ENCODE peak calls at places on chromosomes 7 and 10, in seven cellular contexts. M is stimulated activated CD4-positive, alpha-beta T cell treated with anti-CD3 and anti-CD28 coated beads, Interleukin-1b, Interleukin-23, amount 100 ng/mL, for 48 hours; S is Caco-2; Y is iPS-NIHi11; T is spleen; U is nucleus accumbens; V is HT1080. O is an unnamed sample.

GRCh38 chr10:100192350-100192749 is 6.5 kb upstream of the ERLIN1 start:
- DNase-seq in S (no peak), Y (no peak), V (no peak), M (no peak), T (no peak), U (no peak), O (no peak)

GRCh38 chr10:62077330-62078015 is 176.0 kb downstream of the ARID5B start:
- DNase-seq in U (no peak), S (no peak), T (no peak), Y (no peak), M (no peak), V (no peak), O (peak; percentile 31)

GRCh38 chr7:66741706-66742053 is 1.1 kb downstream of the RABGEF1 start:
- DNase-seq in T (peak; percentile 78), Y (no peak), M (no peak), V (peak; percentile 36), S (no peak), U (no peak), O (no peak)

GRCh38 chr7:135974667-135975066 is 2.5 kb downstream of the MTPN start:
- DNase-seq in T (no peak), V (no peak), Y (no peak), S (no peak), U (no peak), M (no peak), O (no peak)

GRCh38 chr7:120404042-120404441 is 131.1 kb downstream of the KCND2 start:
- DNase-seq in M (no peak), T (no peak), V (no peak), S (no peak), Y (no peak), U (no peak), O (no peak)

GRCh38 chr10:14904316-14904732 is 25.7 kb downstream of the SUV39H2 start:
- DNase-seq in Y (peak; percentile 35), T (no peak), M (no peak), V (peak; percentile 37), U (no peak), S (peak; percentile 65), O (peak; percentile 18)

GRCh38 chr10:97179731-97180366 is 5.9 kb downstream of the SLIT1 start:
- DNase-seq in Y (peak; percentile 90), S (no peak), U (peak; percentile 37), T (peak; percentile 61), M (peak; percentile 6), V (peak; percentile 18), O (no peak)

GRCh38 chr10:11454958-11455566 is 156.4 kb downstream of the USP6NL start:
- DNase-seq in M (no peak), Y (no peak), U (no peak), V (no peak), T (no peak), S (no peak), O (no peak)

GRCh38 chr7:111392976-111393762 is 169.1 kb downstream of the IMMP2L start:
- DNase-seq in U (no peak), M (no peak), V (peak; percentile 69), S (no peak), Y (peak; percentile 4), T (no peak), O (peak; percentile 87)

GRCh38 chr7:139103057-139103820 is 6.3 kb downstream of the ZC3HAV1 start:
- DNase-seq in U (no peak), Y (no peak), V (no peak), M (no peak), T (no peak), S (no peak), O (no peak)

GRCh38 chr10:91286572-91286971 is 66.1 kb downstream of the PCGF5 start:
- DNase-seq in T (no peak), M (no peak), V (no peak), Y (no peak), S (no peak), U (no peak), O (no peak)

GRCh38 chr10:116631871-116632295 is 11.1 kb downstream of the PNLIPRP2 start:
- DNase-seq in M (no peak), V (no peak), Y (no peak), U (no peak), S (no peak), T (no peak), O (no peak)

GRCh38 chr7:98249106-98249505 is 2.9 kb downstream of the TECPR1 start:
- DNase-seq in S (no peak), Y (no peak), V (peak; percentile 41), T (no peak), U (no peak), M (no peak), O (no peak)

GRCh38 chr10:30436200-30436599 is 2.2 kb downstream of the MAP3K8 start:
- DNase-seq in T (no peak), M (no peak), V (no peak), Y (peak; percentile 75), U (no peak), S (peak; percentile 33), O (no peak)

GRCh38 chr7:44898059-44898458 is 12.7 kb upstream of the PURB start:
- DNase-seq in M (no peak), V (no peak), T (no peak), Y (no peak), S (no peak), U (no peak), O (no peak)

GRCh38 chr7:64515781-64516180 is 47.1 kb downstream of the ZNF680 start:
- DNase-seq in V (no peak), U (no peak), S (no peak), M (no peak), Y (no peak), T (no peak), O (no peak)

GRCh38 chr7:17043012-17043877 is 161.5 kb upstream of the AGR3 start:
- DNase-seq in V (no peak), S (no peak), T (no peak), U (no peak), Y (no peak), M (no peak), O (no peak)

GRCh38 chr7:76262683-76263402 is 39.6 kb upstream of the HSPB1 start:
- DNase-seq in T (no peak), U (peak; percentile 32), V (peak; percentile 66), M (no peak), S (peak; percentile 80), Y (peak; percentile 57), O (peak; percentile 67)

GRCh38 chr7:30206466-30206865 is 71.7 kb downstream of the MTURN start:
- DNase-seq in M (no peak), Y (peak; percentile 42), U (no peak), V (peak; percentile 95), S (no peak), T (no peak), O (peak; percentile 72)

GRCh38 chr7:92609921-92610518 is 19.8 kb upstream of the FAM133B start:
- DNase-seq in T (no peak), M (no peak), U (no peak), Y (no peak), S (no peak), V (peak; percentile 35), O (no peak)

GRCh38 chr10:121553861-121554264 is 44.4 kb downstream of the FGFR2 start:
- DNase-seq in U (no peak), V (no peak), S (peak; percentile 56), T (no peak), Y (peak; percentile 73), M (no peak), O (no peak)

GRCh38 chr10:43127447-43127846 is 10.8 kb upstream of the CSGALNACT2 start:
- DNase-seq in U (no peak), T (no peak), V (no peak), Y (no peak), M (no peak), S (no peak), O (no peak)

GRCh38 chr7:2260820-2261219 is 18.8 kb downstream of the NUDT1 start:
- DNase-seq in Y (no peak), U (no peak), V (no peak), S (no peak), T (no peak), M (no peak), O (peak; percentile 45)

GRCh38 chr7:5420108-5420840 is 3.4 kb downstream of the TNRC18 start:
- DNase-seq in T (peak; percentile 87), V (no peak), Y (peak; percentile 10), U (peak; percentile 42), M (no peak), S (no peak), O (no peak)

GRCh38 chr7:104803931-104804330 is 210.1 kb upstream of the KMT2E start:
- DNase-seq in U (no peak), M (no peak), Y (no peak), T (no peak), V (no peak), S (no peak), O (no peak)

GRCh38 chr10:11045995-11046394 is 28.3 kb downstream of the CELF2 start:
- DNase-seq in S (no peak), M (no peak), Y (no peak), T (no peak), V (no peak), U (no peak), O (no peak)

O was measured in COLO829.